ENCODE peak calls at places on chromosomes 11 and 22, in five cellular contexts. V is GM12878, F is A549, Q is K562, C is HepG2. X is an unnamed sample.

GRCh38 chr11:289706-290620 is 1.0 kb downstream of the PGGHG start:
- DNase-seq in V (no peak), F (no peak), Q (no peak), C (no peak), X (no peak)

GRCh38 chr11:66233301-66233700 is 35.1 kb upstream of the RAB1B start:
- DNase-seq in V (no peak), F (no peak), Q (no peak), C (no peak), X (no peak)

GRCh38 chr11:81569999-81570398 is 1163.7 kb downstream of the FAM181B start:
- DNase-seq in V (no peak), F (no peak), Q (no peak), C (no peak), X (peak; percentile 14)

GRCh38 chr11:67438121-67438902 is 830 bp upstream of the PTPRCAP start:
- DNase-seq in V (no peak), F (no peak), Q (no peak), C (no peak), X (no peak)

GRCh38 chr11:13772223-13773046 is 104.0 kb downstream of the FAR1 start:
- DNase-seq in V (peak; percentile 11), F (peak; percentile 16), Q (peak; percentile 31), C (peak; percentile 58), X (peak; percentile 86)

GRCh38 chr22:46586531-46587011 is 33.6 kb upstream of the GRAMD4 start:
- DNase-seq in V (no peak), F (no peak), Q (no peak), C (no peak), X (no peak)

GRCh38 chr11:6889835-6890234 is 2.5 kb downstream of the OR2D2 start:
- DNase-seq in V (no peak), F (no peak), Q (no peak), C (no peak), X (no peak)

GRCh38 chr22:49502126-49502826 is 325.4 kb downstream of the BRD1 start:
- DNase-seq in V (no peak), F (peak; percentile 57), Q (no peak), C (peak; percentile 19), X (no peak)

GRCh38 chr11:48129697-48130395 is 86.8 kb upstream of the OR4B1 start:
- DNase-seq in V (no peak), F (no peak), Q (no peak), C (no peak), X (no peak)

GRCh38 chr22:44870021-44870420 is 117.6 kb downstream of the ARHGAP8 start:
- DNase-seq in V (no peak), F (peak; percentile 27), Q (peak; percentile 59), C (no peak), X (peak; percentile 29)

GRCh38 chr11:122232985-122233384 is 117.0 kb upstream of the BLID start:
- DNase-seq in V (no peak), F (no peak), Q (no peak), C (no peak), X (no peak)

GRCh38 chr22:19723165-19723989 is at the start of gene GP1BB:
- DNase-seq in V (no peak), F (no peak), Q (peak; percentile 100), C (no peak), X (peak; percentile 72)

GRCh38 chr11:101428918-101429317 is 154.9 kb downstream of the TRPC6 start:
- DNase-seq in V (no peak), F (no peak), Q (no peak), C (peak; percentile 7), X (peak; percentile 74)

GRCh38 chr11:77547047-77547836 is 42.5 kb upstream of the AQP11 start:
- DNase-seq in V (no peak), F (no peak), Q (no peak), C (no peak), X (no peak)

GRCh38 chr11:82586581-82586980 is 147.1 kb downstream of the FAM181B start:
- DNase-seq in V (no peak), F (no peak), Q (no peak), C (no peak), X (peak; percentile 17)

GRCh38 chr22:44587004-44587793 is 89.2 kb upstream of the RTL6 start:
- DNase-seq in V (no peak), F (no peak), Q (no peak), C (no peak), X (no peak)

GRCh38 chr11:111440416-111441205 is 61.5 kb upstream of the POU2AF1 start:
- DNase-seq in V (no peak), F (no peak), Q (no peak), C (no peak), X (no peak)

GRCh38 chr22:49666146-49666809 is 161.4 kb downstream of the BRD1 start:
- DNase-seq in V (no peak), F (no peak), Q (no peak), C (no peak), X (no peak)

GRCh38 chr22:30439836-30440235 is 14.3 kb downstream of the MTFP1 start:
- DNase-seq in V (no peak), F (no peak), Q (no peak), C (no peak), X (no peak)

GRCh38 chr22:40416267-40416570 is 45.8 kb downstream of the SGSM3 start:
- DNase-seq in V (no peak), F (no peak), Q (no peak), C (no peak), X (no peak)

GRCh38 chr11:114080219-114080618 is 20.7 kb downstream of the ZBTB16 start:
- DNase-seq in V (no peak), F (no peak), Q (no peak), C (no peak), X (no peak)

GRCh38 chr22:39300198-39300830 is 19.1 kb downstream of the RPL3 start:
- DNase-seq in V (no peak), F (no peak), Q (no peak), C (no peak), X (peak; percentile 60)

DNA sequence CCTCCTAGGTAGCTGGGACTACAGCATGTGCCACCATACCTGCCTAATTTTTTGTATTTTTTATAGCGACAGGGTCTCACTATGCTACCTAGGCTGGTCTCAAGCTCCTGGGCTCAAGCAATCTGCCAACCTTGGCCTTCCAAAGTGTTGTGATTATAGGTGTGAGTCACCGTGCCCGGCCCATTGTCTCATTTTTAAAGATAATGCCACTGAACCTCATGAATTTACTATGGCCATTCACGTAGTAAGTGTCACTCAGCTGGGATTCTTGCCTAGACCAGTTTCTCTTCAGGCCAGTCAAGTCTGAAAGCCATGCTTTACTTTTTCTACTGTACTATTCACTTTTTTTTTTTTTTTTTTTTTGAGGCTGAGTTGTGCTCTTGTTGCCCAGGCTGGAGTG is 22.4 kb downstream of the DEPDC5 start:
- DNase-seq in V (no peak), F (no peak), Q (no peak), C (no peak), X (no peak)
- TF ChIP-seq JUNB in V (no peak), F (no peak), Q (no peak), C (no peak), X (no peak)

GRCh38 chr11:44145011-44145777 is 49.7 kb downstream of the EXT2 start:
- DNase-seq in V (no peak), F (no peak), Q (no peak), C (no peak), X (no peak)

GRCh38 chr11:44143987-44144909 is 48.8 kb downstream of the EXT2 start:
- DNase-seq in V (no peak), F (no peak), Q (no peak), C (no peak), X (no peak)

GRCh38 chr11:44149651-44150050 is 54.2 kb downstream of the EXT2 start:
- DNase-seq in V (no peak), F (no peak), Q (no peak), C (no peak), X (no peak)

GRCh38 chr11:44147751-44148150 is 52.3 kb downstream of the EXT2 start:
- DNase-seq in V (no peak), F (no peak), Q (no peak), C (no peak), X (no peak)

DNA sequence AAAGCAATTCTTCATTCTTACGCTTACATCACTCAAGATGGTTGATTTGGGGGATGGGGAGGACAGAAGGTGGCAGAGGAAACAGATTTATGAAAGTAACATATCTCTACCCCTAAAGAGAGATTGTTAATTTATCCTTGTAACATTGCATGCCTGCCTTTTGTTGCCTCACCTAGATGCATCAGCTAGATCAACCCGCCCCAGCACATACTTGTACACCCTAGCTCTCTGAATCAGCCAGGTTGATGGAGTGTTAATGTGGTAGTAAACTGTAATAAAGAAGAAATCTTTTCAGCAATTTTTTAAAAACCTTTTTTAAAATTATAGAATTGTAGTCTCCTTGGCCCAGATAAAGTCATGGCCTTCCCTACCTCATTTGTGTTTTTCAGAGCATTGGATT is 51.5 kb downstream of the EXT2 start:
- DNase-seq in V (no peak), F (no peak), Q (no peak), C (no peak), X (no peak)
- TF ChIP-seq JUNB in V (no peak), F (no peak), Q (no peak), C (no peak), X (no peak)

GRCh38 chr11:3856856-3857553 is 1.5 kb downstream of the STIM1 start:
- DNase-seq in V (no peak), F (no peak), Q (no peak), C (no peak), X (no peak)

GRCh38 chr11:3857628-3858027 is 2.2 kb downstream of the STIM1 start:
- DNase-seq in V (no peak), F (no peak), Q (no peak), C (peak; percentile 48), X (no peak)

GRCh38 chr11:3861698-3862097 is 6.2 kb downstream of the STIM1 start:
- DNase-seq in V (no peak), F (no peak), Q (no peak), C (no peak), X (peak; percentile 30)

GRCh38 chr11:3860360-3860759 is 4.9 kb downstream of the STIM1 start:
- DNase-seq in V (no peak), F (no peak), Q (no peak), C (no peak), X (no peak)

GRCh38 chr11:3859373-3859881 is 4.0 kb downstream of the STIM1 start:
- DNase-seq in V (no peak), F (no peak), Q (peak; percentile 80), C (no peak), X (peak; percentile 42)
- TF ChIP-seq JUNB in V (no peak), F (no peak), Q (no peak), C (no peak), X (no peak)

GRCh38 chr11:59401262-59401552 is 25.0 kb downstream of the OR5A2 start:
- DNase-seq in V (no peak), F (no peak), Q (no peak), C (no peak), X (no peak)

GRCh38 chr11:59403546-59403945 is 22.7 kb downstream of the OR5A2 start:
- DNase-seq in V (no peak), F (no peak), Q (no peak), C (no peak), X (peak; percentile 58)

DNA sequence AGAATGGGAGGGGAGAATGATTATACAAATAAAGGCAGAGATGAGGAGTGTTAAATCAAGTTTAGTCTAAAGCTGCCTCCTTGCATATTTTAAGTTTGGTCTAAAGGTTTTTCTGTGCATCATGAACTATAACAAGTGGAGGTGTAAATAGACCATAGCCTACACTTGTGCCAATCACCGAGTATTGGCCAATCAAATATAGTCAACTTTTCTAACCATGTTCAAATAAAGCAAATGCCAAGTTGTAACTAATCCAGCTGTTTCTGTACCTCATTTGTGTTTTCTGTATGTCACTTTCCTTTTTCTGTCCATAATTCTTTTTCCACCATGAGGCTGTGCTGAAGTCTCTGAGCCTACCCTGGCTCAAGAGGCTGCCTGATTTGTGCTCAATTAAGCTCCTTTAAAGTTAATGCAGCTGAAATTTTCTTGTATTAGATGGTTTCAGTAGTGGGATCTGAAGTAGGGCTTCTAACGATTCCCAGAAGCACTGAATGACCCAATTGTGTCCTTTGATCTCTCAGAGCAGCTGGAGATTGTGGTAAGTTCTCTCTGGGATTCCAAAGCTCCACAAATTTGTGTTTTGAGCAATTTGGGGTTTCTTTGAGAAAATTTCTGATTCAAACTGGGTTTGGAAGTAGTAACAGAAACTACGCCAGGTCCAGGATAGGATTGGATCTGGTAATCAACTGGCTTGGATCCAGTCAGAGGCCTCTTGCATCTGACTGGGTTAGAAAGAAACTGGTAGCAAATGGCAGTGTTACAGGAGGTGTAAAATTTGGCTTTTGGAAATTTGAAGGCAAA is 25.6 kb downstream of the OR5A2 start:
- DNase-seq in V (no peak), F (no peak), Q (no peak), C (no peak), X (no peak)
- TF ChIP-seq JUNB in V (no peak), F (no peak), Q (no peak), C (no peak), X (no peak)

X was measured in GM23338.